ENCODE peak calls at places on chromosomes 3 and 15, in ten cellular contexts. One of them, this sample, is unnamed.

GRCh38 chr3:3105246-3105645 is 4.9 kb downstream of the IL5RA start:
- DNase-seq in cardiac fibroblast: no peak
- DNase-seq in testis: no peak
- DNase-seq in GM20000: no peak
- DNase-seq in Calu3: no peak
- DNase-seq in MCF 10A: no peak
- DNase-seq in activated B cell treated with CpG ODN at 0.5 μM for 24 hours: no peak
- DNase-seq in astrocyte of the spinal cord: no peak
- DNase-seq in endothelial cell: no peak
- DNase-seq in HepG2: no peak
- DNase-seq in this sample: peak

GRCh38 chr3:159872374-159873109 is 116.1 kb upstream of the IL12A start:
- DNase-seq in cardiac fibroblast: peak
- DNase-seq in testis: no peak
- DNase-seq in GM20000: no peak
- DNase-seq in Calu3: peak
- DNase-seq in MCF 10A: peak
- DNase-seq in activated B cell treated with CpG ODN at 0.5 μM for 24 hours: no peak
- DNase-seq in astrocyte of the spinal cord: peak
- DNase-seq in endothelial cell: no peak
- DNase-seq in HepG2: no peak
- DNase-seq in this sample: no peak

GRCh38 chr3:18443670-18444596 is 18.8 kb upstream of the SATB1 start:
- DNase-seq in cardiac fibroblast: no peak
- DNase-seq in testis: no peak
- DNase-seq in GM20000: peak
- DNase-seq in Calu3: peak
- DNase-seq in MCF 10A: no peak
- DNase-seq in activated B cell treated with CpG ODN at 0.5 μM for 24 hours: peak
- DNase-seq in astrocyte of the spinal cord: no peak
- DNase-seq in endothelial cell: no peak
- DNase-seq in HepG2: no peak
- DNase-seq in this sample: peak

GRCh38 chr3:149977391-149977790 is 6.7 kb upstream of the PFN2 start:
- DNase-seq in cardiac fibroblast: peak
- DNase-seq in testis: no peak
- DNase-seq in GM20000: no peak
- DNase-seq in Calu3: no peak
- DNase-seq in MCF 10A: no peak
- DNase-seq in activated B cell treated with CpG ODN at 0.5 μM for 24 hours: no peak
- DNase-seq in astrocyte of the spinal cord: peak
- DNase-seq in endothelial cell: no peak
- DNase-seq in HepG2: no peak
- DNase-seq in this sample: no peak

GRCh38 chr3:59535791-59536221 is 486.0 kb upstream of the CFAP20DC start:
- DNase-seq in cardiac fibroblast: peak
- DNase-seq in testis: no peak
- DNase-seq in GM20000: no peak
- DNase-seq in Calu3: no peak
- DNase-seq in MCF 10A: no peak
- DNase-seq in activated B cell treated with CpG ODN at 0.5 μM for 24 hours: no peak
- DNase-seq in astrocyte of the spinal cord: peak
- DNase-seq in endothelial cell: no peak
- DNase-seq in HepG2: no peak
- DNase-seq in this sample: no peak

GRCh38 chr15:67100808-67101581 is 35.6 kb downstream of the SMAD3 start:
- DNase-seq in cardiac fibroblast: no peak
- DNase-seq in testis: no peak
- DNase-seq in GM20000: peak
- DNase-seq in Calu3: no peak
- DNase-seq in MCF 10A: no peak
- DNase-seq in activated B cell treated with CpG ODN at 0.5 μM for 24 hours: no peak
- DNase-seq in astrocyte of the spinal cord: no peak
- DNase-seq in endothelial cell: no peak
- DNase-seq in HepG2: no peak
- DNase-seq in this sample: no peak

GRCh38 chr3:129122697-129123055 is 1.1 kb upstream of the RAB43 start:
- DNase-seq in cardiac fibroblast: no peak
- DNase-seq in testis: peak
- DNase-seq in GM20000: peak
- DNase-seq in Calu3: no peak
- DNase-seq in MCF 10A: no peak
- DNase-seq in activated B cell treated with CpG ODN at 0.5 μM for 24 hours: no peak
- DNase-seq in astrocyte of the spinal cord: no peak
- DNase-seq in endothelial cell: peak
- DNase-seq in HepG2: no peak
- DNase-seq in this sample: no peak

GRCh38 chr3:14531856-14532395 is 8.2 kb downstream of the GRIP2 start:
- DNase-seq in cardiac fibroblast: no peak
- DNase-seq in testis: no peak
- DNase-seq in GM20000: no peak
- DNase-seq in Calu3: no peak
- DNase-seq in MCF 10A: no peak
- DNase-seq in activated B cell treated with CpG ODN at 0.5 μM for 24 hours: no peak
- DNase-seq in astrocyte of the spinal cord: no peak
- DNase-seq in endothelial cell: no peak
- DNase-seq in HepG2: no peak
- DNase-seq in this sample: no peak

GRCh38 chr3:116391296-116392201 is 53.7 kb downstream of the LSAMP start:
- DNase-seq in cardiac fibroblast: no peak
- DNase-seq in testis: no peak
- DNase-seq in GM20000: no peak
- DNase-seq in Calu3: no peak
- DNase-seq in MCF 10A: no peak
- DNase-seq in activated B cell treated with CpG ODN at 0.5 μM for 24 hours: no peak
- DNase-seq in astrocyte of the spinal cord: no peak
- DNase-seq in endothelial cell: no peak
- DNase-seq in HepG2: no peak
- DNase-seq in this sample: peak

GRCh38 chr3:97662808-97663207 is 101.8 kb upstream of the ARL6 start:
- DNase-seq in cardiac fibroblast: no peak
- DNase-seq in testis: no peak
- DNase-seq in GM20000: no peak
- DNase-seq in Calu3: no peak
- DNase-seq in MCF 10A: no peak
- DNase-seq in activated B cell treated with CpG ODN at 0.5 μM for 24 hours: no peak
- DNase-seq in astrocyte of the spinal cord: no peak
- DNase-seq in endothelial cell: no peak
- DNase-seq in HepG2: no peak
- DNase-seq in this sample: no peak

GRCh38 chr3:97662264-97662663 is 102.3 kb upstream of the ARL6 start:
- DNase-seq in cardiac fibroblast: no peak
- DNase-seq in testis: no peak
- DNase-seq in GM20000: no peak
- DNase-seq in Calu3: no peak
- DNase-seq in MCF 10A: no peak
- DNase-seq in activated B cell treated with CpG ODN at 0.5 μM for 24 hours: no peak
- DNase-seq in astrocyte of the spinal cord: no peak
- DNase-seq in endothelial cell: no peak
- DNase-seq in HepG2: no peak
- DNase-seq in this sample: no peak

GRCh38 chr3:97658670-97659285 is 105.8 kb upstream of the ARL6 start:
- DNase-seq in cardiac fibroblast: peak
- DNase-seq in testis: no peak
- DNase-seq in GM20000: peak
- DNase-seq in Calu3: peak
- DNase-seq in MCF 10A: peak
- DNase-seq in activated B cell treated with CpG ODN at 0.5 μM for 24 hours: no peak
- DNase-seq in astrocyte of the spinal cord: peak
- DNase-seq in endothelial cell: peak
- DNase-seq in HepG2: peak
- DNase-seq in this sample: no peak
- TF ChIP-seq CTCF in cardiac fibroblast: peak
- TF ChIP-seq CTCF in testis: peak
- TF ChIP-seq CTCF in GM20000: peak
- TF ChIP-seq CTCF in Calu3: peak
- TF ChIP-seq CTCF in MCF 10A: peak
- TF ChIP-seq CTCF in activated B cell treated with CpG ODN at 0.5 μM for 24 hours: no peak
- TF ChIP-seq CTCF in astrocyte of the spinal cord: peak
- TF ChIP-seq CTCF in endothelial cell: peak
- TF ChIP-seq CTCF in HepG2: peak
- TF ChIP-seq CTCF in this sample: peak

DNA sequence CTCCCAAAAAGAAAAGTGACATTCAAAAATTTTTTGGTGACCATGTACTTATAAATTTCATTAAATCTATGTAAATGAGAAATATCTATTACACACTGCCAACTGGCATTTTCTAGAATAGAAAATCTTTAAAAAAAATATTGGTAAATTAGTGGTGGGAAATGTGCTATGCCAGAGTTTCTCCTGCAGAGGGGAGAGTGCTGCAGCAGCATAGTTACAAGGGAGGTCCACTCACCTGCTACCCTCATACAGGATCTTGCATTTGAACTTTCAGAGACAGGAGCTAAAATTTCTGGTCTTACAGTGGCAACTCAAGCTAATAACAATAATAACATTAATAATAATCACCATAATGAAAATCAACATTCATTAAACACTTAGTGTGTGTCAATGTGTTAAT is 459.6 kb downstream of the NSUN3 start:
- DNase-seq in cardiac fibroblast: no peak
- DNase-seq in testis: no peak
- DNase-seq in GM20000: no peak
- DNase-seq in Calu3: peak
- DNase-seq in MCF 10A: peak
- DNase-seq in activated B cell treated with CpG ODN at 0.5 μM for 24 hours: no peak
- DNase-seq in astrocyte of the spinal cord: no peak
- DNase-seq in endothelial cell: no peak
- DNase-seq in HepG2: peak
- DNase-seq in this sample: no peak
- TF ChIP-seq CTCF in cardiac fibroblast: peak
- TF ChIP-seq CTCF in testis: peak
- TF ChIP-seq CTCF in GM20000: no peak
- TF ChIP-seq CTCF in Calu3: peak
- TF ChIP-seq CTCF in MCF 10A: peak
- TF ChIP-seq CTCF in activated B cell treated with CpG ODN at 0.5 μM for 24 hours: no peak
- TF ChIP-seq CTCF in astrocyte of the spinal cord: peak
- TF ChIP-seq CTCF in endothelial cell: peak
- TF ChIP-seq CTCF in HepG2: peak
- TF ChIP-seq CTCF in this sample: no peak

GRCh38 chr3:71692139-71692538 is 33.1 kb downstream of the EIF4E3 start:
- DNase-seq in cardiac fibroblast: no peak
- DNase-seq in testis: no peak
- DNase-seq in GM20000: no peak
- DNase-seq in Calu3: no peak
- DNase-seq in MCF 10A: no peak
- DNase-seq in activated B cell treated with CpG ODN at 0.5 μM for 24 hours: no peak
- DNase-seq in astrocyte of the spinal cord: no peak
- DNase-seq in endothelial cell: no peak
- DNase-seq in HepG2: no peak
- DNase-seq in this sample: no peak

GRCh38 chr3:71690222-71690821 is 34.9 kb downstream of the EIF4E3 start:
- DNase-seq in cardiac fibroblast: peak
- DNase-seq in testis: peak
- DNase-seq in GM20000: no peak
- DNase-seq in Calu3: no peak
- DNase-seq in MCF 10A: peak
- DNase-seq in activated B cell treated with CpG ODN at 0.5 μM for 24 hours: no peak
- DNase-seq in astrocyte of the spinal cord: peak
- DNase-seq in endothelial cell: peak
- DNase-seq in HepG2: no peak
- DNase-seq in this sample: peak

GRCh38 chr3:71685686-71686085 is 39.5 kb downstream of the EIF4E3 start:
- DNase-seq in cardiac fibroblast: no peak
- DNase-seq in testis: no peak
- DNase-seq in GM20000: no peak
- DNase-seq in Calu3: no peak
- DNase-seq in MCF 10A: no peak
- DNase-seq in activated B cell treated with CpG ODN at 0.5 μM for 24 hours: no peak
- DNase-seq in astrocyte of the spinal cord: no peak
- DNase-seq in endothelial cell: no peak
- DNase-seq in HepG2: no peak
- DNase-seq in this sample: no peak

GRCh38 chr3:71688121-71688520 is 37.1 kb downstream of the EIF4E3 start:
- DNase-seq in cardiac fibroblast: no peak
- DNase-seq in testis: no peak
- DNase-seq in GM20000: no peak
- DNase-seq in Calu3: no peak
- DNase-seq in MCF 10A: no peak
- DNase-seq in activated B cell treated with CpG ODN at 0.5 μM for 24 hours: no peak
- DNase-seq in astrocyte of the spinal cord: no peak
- DNase-seq in endothelial cell: no peak
- DNase-seq in HepG2: no peak
- DNase-seq in this sample: no peak

GRCh38 chr3:71689305-71689704 is 35.9 kb downstream of the EIF4E3 start:
- DNase-seq in cardiac fibroblast: peak
- DNase-seq in testis: no peak
- DNase-seq in GM20000: no peak
- DNase-seq in Calu3: peak
- DNase-seq in MCF 10A: peak
- DNase-seq in activated B cell treated with CpG ODN at 0.5 μM for 24 hours: no peak
- DNase-seq in astrocyte of the spinal cord: no peak
- DNase-seq in endothelial cell: no peak
- DNase-seq in HepG2: no peak
- DNase-seq in this sample: no peak
- TF ChIP-seq CTCF in cardiac fibroblast: no peak
- TF ChIP-seq CTCF in testis: no peak
- TF ChIP-seq CTCF in GM20000: no peak
- TF ChIP-seq CTCF in Calu3: peak
- TF ChIP-seq CTCF in MCF 10A: no peak
- TF ChIP-seq CTCF in activated B cell treated with CpG ODN at 0.5 μM for 24 hours: no peak
- TF ChIP-seq CTCF in astrocyte of the spinal cord: no peak
- TF ChIP-seq CTCF in endothelial cell: no peak
- TF ChIP-seq CTCF in HepG2: no peak
- TF ChIP-seq CTCF in this sample: no peak

GRCh38 chr3:146162561-146162960 is 1.6 kb upstream of the PLOD2 start:
- DNase-seq in cardiac fibroblast: peak
- DNase-seq in testis: no peak
- DNase-seq in GM20000: no peak
- DNase-seq in Calu3: peak
- DNase-seq in MCF 10A: peak
- DNase-seq in activated B cell treated with CpG ODN at 0.5 μM for 24 hours: no peak
- DNase-seq in astrocyte of the spinal cord: no peak
- DNase-seq in endothelial cell: no peak
- DNase-seq in HepG2: no peak
- DNase-seq in this sample: peak

GRCh38 chr3:146160233-146160963 is 586 bp downstream of the PLOD2 start:
- DNase-seq in cardiac fibroblast: peak
- DNase-seq in testis: peak
- DNase-seq in GM20000: peak
- DNase-seq in Calu3: peak
- DNase-seq in MCF 10A: peak
- DNase-seq in activated B cell treated with CpG ODN at 0.5 μM for 24 hours: no peak
- DNase-seq in astrocyte of the spinal cord: peak
- DNase-seq in endothelial cell: peak
- DNase-seq in HepG2: peak
- DNase-seq in this sample: peak

GRCh38 chr3:146159616-146160232 is 1.3 kb downstream of the PLOD2 start:
- DNase-seq in cardiac fibroblast: no peak
- DNase-seq in testis: no peak
- DNase-seq in GM20000: no peak
- DNase-seq in Calu3: no peak
- DNase-seq in MCF 10A: no peak
- DNase-seq in activated B cell treated with CpG ODN at 0.5 μM for 24 hours: no peak
- DNase-seq in astrocyte of the spinal cord: no peak
- DNase-seq in endothelial cell: no peak
- DNase-seq in HepG2: no peak
- DNase-seq in this sample: no peak

GRCh38 chr3:146161725-146162047 is 702 bp upstream of the PLOD2 start:
- DNase-seq in cardiac fibroblast: no peak
- DNase-seq in testis: peak
- DNase-seq in GM20000: no peak
- DNase-seq in Calu3: peak
- DNase-seq in MCF 10A: peak
- DNase-seq in activated B cell treated with CpG ODN at 0.5 μM for 24 hours: no peak
- DNase-seq in astrocyte of the spinal cord: peak
- DNase-seq in endothelial cell: no peak
- DNase-seq in HepG2: peak
- DNase-seq in this sample: peak

GRCh38 chr3:146160964-146161724 is at the start of gene PLOD2:
- DNase-seq in cardiac fibroblast: peak
- DNase-seq in testis: peak
- DNase-seq in GM20000: peak
- DNase-seq in Calu3: peak
- DNase-seq in MCF 10A: peak
- DNase-seq in activated B cell treated with CpG ODN at 0.5 μM for 24 hours: peak
- DNase-seq in astrocyte of the spinal cord: peak
- DNase-seq in endothelial cell: peak
- DNase-seq in HepG2: peak
- DNase-seq in this sample: peak
- TF ChIP-seq CTCF in cardiac fibroblast: no peak
- TF ChIP-seq CTCF in testis: no peak
- TF ChIP-seq CTCF in GM20000: no peak
- TF ChIP-seq CTCF in Calu3: no peak
- TF ChIP-seq CTCF in MCF 10A: no peak
- TF ChIP-seq CTCF in activated B cell treated with CpG ODN at 0.5 μM for 24 hours: no peak
- TF ChIP-seq CTCF in astrocyte of the spinal cord: no peak
- TF ChIP-seq CTCF in endothelial cell: no peak
- TF ChIP-seq CTCF in HepG2: no peak
- TF ChIP-seq CTCF in this sample: peak